ENCODE peak calls at places on chromosomes 16 and 17, in six cellular contexts. S is NCI-H460; E is H54; V is fibroblast of villous mesenchyme; M is activated naive CD4-positive, alpha-beta T cell treated with anti-CD3 and anti-CD28 coated beads, Interleukin-2, amount 10 ng/mL, durations not matched to agents 7 days and 5 days; W is NCI-H774. H is an unnamed sample.

GRCh38 chr16:81585785-81586184 is 141.2 kb downstream of the CMIP start:
- DNase-seq in S (peak; percentile 25), E (no peak), V (no peak), M (no peak), W (no peak), H (no peak)

GRCh38 chr17:45324336-45324735 is 7.5 kb upstream of the MAP3K14 start:
- DNase-seq in S (no peak), E (no peak), V (no peak), M (no peak), W (no peak), H (no peak)

GRCh38 chr16:14001521-14001920 is 69.6 kb upstream of the MRTFB start:
- DNase-seq in S (no peak), E (no peak), V (no peak), M (no peak), W (no peak), H (no peak)

GRCh38 chr16:56513972-56514371 is 5.9 kb downstream of the BBS2 start:
- DNase-seq in S (peak; percentile 63), E (peak; percentile 27), V (peak; percentile 71), M (peak; percentile 70), W (no peak), H (peak; percentile 11)

GRCh38 chr17:16593356-16594102 is 24.5 kb upstream of the ZNF287 start:
- DNase-seq in S (no peak), E (no peak), V (peak; percentile 75), M (no peak), W (no peak), H (no peak)

GRCh38 chr17:67181825-67182224 is 63.2 kb downstream of the HELZ start:
- DNase-seq in S (no peak), E (no peak), V (no peak), M (no peak), W (no peak), H (no peak)

GRCh38 chr17:17097763-17098345 is 55.6 kb downstream of the MPRIP start:
- DNase-seq in S (no peak), E (no peak), V (no peak), M (no peak), W (no peak), H (no peak)

GRCh38 chr16:4328580-4329353 is 12.9 kb downstream of the GLIS2 start:
- DNase-seq in S (no peak), E (no peak), V (no peak), M (no peak), W (no peak), H (no peak)

GRCh38 chr17:5584971-5585794 is 874 bp upstream of the NLRP1 start:
- DNase-seq in S (peak; percentile 9), E (peak; percentile 70), V (peak; percentile 68), M (no peak), W (no peak), H (no peak)

GRCh38 chr17:35057332-35057915 is 6.1 kb downstream of the RFFL start:
- DNase-seq in S (no peak), E (no peak), V (no peak), M (no peak), W (no peak), H (no peak)

GRCh38 chr16:81324808-81325207 is 10.0 kb downstream of the GAN start:
- DNase-seq in S (no peak), E (no peak), V (no peak), M (no peak), W (no peak), H (no peak)

GRCh38 chr16:86834451-86835035 is 256.2 kb downstream of the FOXL1 start:
- DNase-seq in S (no peak), E (peak; percentile 29), V (peak; percentile 21), M (no peak), W (no peak), H (no peak)

GRCh38 chr16:53622315-53622714 is 81.3 kb downstream of the RPGRIP1L start:
- DNase-seq in S (no peak), E (no peak), V (no peak), M (no peak), W (no peak), H (no peak)

GRCh38 chr16:84788968-84789371 is 30.8 kb upstream of the CRISPLD2 start:
- DNase-seq in S (no peak), E (no peak), V (no peak), M (no peak), W (no peak), H (no peak)